ENCODE peak calls at places on chromosomes 7 and 10, in four cellular contexts. D, N, K and C are unnamed samples. For H3K36me3, the result is how much of the 10 kb centered on the place peaks cover.

GRCh38 chr10:129199826-129200225 is 267.2 kb upstream of the MGMT start:
- DNase-seq in K (no peak), N (no peak), D (no peak), C (no peak)

GRCh38 chr10:44857363-44858016 is 53.6 kb upstream of the TMEM72 start:
- DNase-seq in D (peak), N (peak), K (peak), C (peak)

GRCh38 chr7:148503900-148504487 is 86.6 kb upstream of the C7orf33 start:
- DNase-seq in D (no peak), N (no peak), K (peak), C (peak)

GRCh38 chr7:131249003-131249402 is 78.7 kb upstream of the MKLN1 start:
- DNase-seq in K (no peak), N (peak), D (no peak), C (no peak)

GRCh38 chr7:2041496-2042367 is 191.0 kb downstream of the MAD1L1 start:
- DNase-seq in K (no peak), N (no peak), D (no peak), C (no peak)

GRCh38 chr10:29535012-29535777 is 99.6 kb downstream of the SVIL start:
- DNase-seq in K (peak), N (peak), D (peak), C (no peak)

GRCh38 chr10:59741048-59741447 is 12.2 kb downstream of the MRLN start:
- DNase-seq in D (no peak), K (no peak), N (no peak), C (no peak)

GRCh38 chr7:141674201-141674671 is 27.7 kb downstream of the DENND11 start:
- DNase-seq in K (no peak), N (no peak), D (no peak), C (no peak)

GRCh38 chr7:149414745-149415390 is 46.0 kb downstream of the ZNF777 start:
- DNase-seq in N (peak), D (peak), K (peak), C (peak)

GRCh38 chr10:29120216-29120615 is 168.7 kb upstream of the LYZL1 start:
- DNase-seq in K (no peak), N (no peak), D (no peak), C (no peak)

GRCh38 chr7:73737491-73738219 is 947 bp downstream of the ABHD11 start:
- DNase-seq in D (peak), N (no peak), K (no peak), C (no peak)

GRCh38 chr7:158283016-158283974 is 304.3 kb downstream of the PTPRN2 start:
- DNase-seq in K (no peak), D (no peak), N (peak), C (no peak)

GRCh38 chr10:131642966-131643365 is 257.8 kb upstream of the PPP2R2D start:
- DNase-seq in D (no peak), N (no peak), K (no peak), C (no peak)

GRCh38 chr10:75402486-75403143 is 1.1 kb upstream of the ZNF503 start:
- DNase-seq in K (peak), N (peak), D (peak), C (no peak)

GRCh38 chr10:95266674-95267095 is 24.1 kb downstream of the PDLIM1 start:
- DNase-seq in K (no peak), D (no peak), N (no peak), C (no peak)

GRCh38 chr7:138195207-138195606 is 118.9 kb downstream of the AKR1D1 start:
- DNase-seq in N (no peak), D (no peak), K (no peak), C (no peak)

GRCh38 chr10:127945335-127945734 is 38.4 kb downstream of the PTPRE start:
- DNase-seq in D (no peak), N (no peak), K (no peak), C (no peak)

GRCh38 chr7:151313857-151314256 is 27.8 kb upstream of the NUB1 start:
- DNase-seq in K (no peak), N (peak), D (no peak), C (no peak)

GRCh38 chr10:129505500-129506075 is 38.5 kb downstream of the MGMT start:
- DNase-seq in K (no peak), D (no peak), N (no peak), C (no peak)

GRCh38 chr7:94344826-94345225 is 49.9 kb upstream of the COL1A2 start:
- DNase-seq in N (no peak), D (no peak), K (no peak), C (no peak)

GRCh38 chr7:159130820-159131219 is 13.8 kb downstream of the VIPR2 start:
- DNase-seq in K (no peak), N (peak), D (no peak), C (no peak)

GRCh38 chr7:102125127-102125561 is 161.5 kb upstream of the SH2B2 start:
- DNase-seq in N (peak), D (peak), K (peak), C (no peak)

GRCh38 chr10:83908987-83909386 is 230.3 kb upstream of the GHITM start:
- DNase-seq in D (no peak), K (no peak), N (no peak), C (no peak)

GRCh38 chr10:121089434-121089833 is 238.3 kb downstream of the WDR11 start:
- DNase-seq in K (no peak), N (no peak), D (no peak), C (no peak)

GRCh38 chr7:45293295-45293942 is 135.8 kb downstream of the RAMP3 start:
- DNase-seq in D (no peak), N (no peak), K (no peak), C (no peak)

GRCh38 chr7:204326-204725 is 12.0 kb downstream of the FAM20C start:
- DNase-seq in N (no peak), D (no peak), K (no peak), C (no peak)

GRCh38 chr7:75033064-75033463 is 40.5 kb downstream of the RCC1L start:
- DNase-seq in N (no peak), K (peak), D (no peak), C (no peak)

GRCh38 chr7:128931186-128931798 is 6.4 kb upstream of the IRF5 start:
- DNase-seq in D (no peak), K (no peak), N (no peak), C (peak)

GRCh38 chr7:42900842-42901241 is 11.0 kb downstream of the C7orf25 start:
- DNase-seq in K (no peak), N (no peak), D (no peak), C (no peak)

GRCh38 chr7:43679210-43680068 is 49.9 kb downstream of the COA1 start:
- DNase-seq in N (no peak), D (no peak), K (no peak), C (no peak)

GRCh38 chr7:23055582-23056178 is 41.8 kb upstream of the HYCC1 start:
- DNase-seq in D (no peak), N (no peak), K (peak), C (peak)

DNA sequence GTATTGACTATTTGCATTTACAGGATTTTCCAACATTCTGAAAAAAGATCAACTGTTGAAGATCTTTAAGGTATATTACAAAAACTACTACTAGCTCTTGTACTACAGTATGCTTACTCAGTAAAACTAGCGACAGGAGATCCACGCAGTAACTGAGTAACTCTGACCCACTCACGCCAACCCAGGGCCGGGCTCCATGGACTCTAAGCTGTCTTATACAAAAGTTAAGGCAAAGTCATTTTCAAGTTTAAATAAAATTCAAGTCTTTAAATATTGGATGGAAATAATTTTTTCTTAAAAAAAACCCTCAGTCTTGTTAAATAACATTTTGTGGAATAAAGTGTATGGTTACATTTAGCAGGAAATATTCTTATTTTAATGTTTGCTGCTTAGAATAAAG is 120.1 kb downstream of the LARP4B start:
- DNase-seq in D (no peak), K (no peak), N (no peak), C (no peak)
- H3K36me3 ChIP-seq in D (under half), K (under half), N (under half), C (under half)

GRCh38 chr7:111091623-111092370 is 870 bp downstream of the LRRN3 start:
- DNase-seq in N (no peak), D (no peak), K (no peak), C (no peak)
- H3K4me3 ChIP-seq in N (no peak), D (peak), K (peak), C (peak)

GRCh38 chr10:122879339-122880273 is at the start of gene FAM24B:
- DNase-seq in K (peak), D (peak), N (peak), C (peak)

GRCh38 chr10:122876493-122876855 is 2.9 kb downstream of the FAM24B start:
- DNase-seq in N (no peak), D (no peak), K (no peak), C (no peak)

GRCh38 chr10:122875843-122876492 is 3.4 kb downstream of the FAM24B start:
- DNase-seq in D (no peak), K (no peak), N (no peak), C (no peak)

GRCh38 chr10:122877264-122877663 is 2.1 kb downstream of the FAM24B start:
- DNase-seq in D (no peak), K (no peak), N (no peak), C (no peak)

GRCh38 chr10:122878799-122879338 is 512 bp downstream of the FAM24B start:
- DNase-seq in D (peak), K (no peak), N (no peak), C (no peak)
- H3K27ac ChIP-seq in D (no peak), K (no peak), N (peak), C (peak)

GRCh38 chr10:48981310-48981907 is 41.8 kb upstream of the LRRC18 start:
- DNase-seq in D (peak), K (peak), N (peak), C (peak)

GRCh38 chr10:48974757-48975156 is 35.1 kb upstream of the LRRC18 start:
- DNase-seq in N (no peak), K (no peak), D (no peak), C (no peak)

GRCh38 chr10:48976208-48976607 is 36.6 kb upstream of the LRRC18 start:
- DNase-seq in K (peak), D (no peak), N (no peak), C (no peak)

GRCh38 chr10:48982584-48982983 is 42.9 kb upstream of the LRRC18 start:
- DNase-seq in K (no peak), N (no peak), D (no peak), C (no peak)

GRCh38 chr10:48978318-48978717 is 38.7 kb upstream of the LRRC18 start:
- DNase-seq in N (no peak), D (no peak), K (no peak), C (no peak)
- H3K36me3 ChIP-seq in N (under half), D (under half), K (under half), C (under half)

GRCh38 chr10:91603931-91604331 is 28.9 kb downstream of the PPP1R3C start:
- DNase-seq in N (no peak), K (no peak), D (no peak), C (no peak)
- H3K4me3 ChIP-seq in N (no peak), K (no peak), D (no peak), C (no peak)

DNA sequence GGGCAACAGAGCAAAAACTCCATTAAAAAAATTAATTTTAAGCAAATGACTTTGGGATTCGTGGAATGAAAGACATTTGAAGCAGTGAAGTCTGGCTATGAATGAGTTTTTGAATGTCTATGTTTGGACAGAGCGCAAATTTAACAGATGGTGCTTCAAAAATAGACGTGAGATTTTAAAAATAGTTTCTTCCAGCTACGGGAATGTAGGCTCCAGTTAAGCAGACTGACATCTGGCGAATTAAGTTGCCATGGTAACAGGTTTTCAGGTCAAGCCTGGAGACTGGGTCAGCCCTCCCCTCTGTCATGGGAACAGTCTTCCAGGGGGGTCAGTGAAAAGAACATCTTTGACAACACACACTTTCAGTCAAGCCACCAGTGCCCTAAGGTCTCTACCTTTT is 62.0 kb downstream of the MYOF start:
- DNase-seq in N (peak), K (peak), D (no peak), C (no peak)
- H3K27ac ChIP-seq in N (peak), K (peak), D (no peak), C (no peak)

GRCh38 chr10:49363309-49364031 is 32.4 kb downstream of the DRGX start:
- DNase-seq in K (no peak), D (no peak), N (no peak), C (no peak)
- H3K36me3 ChIP-seq in K (under half), D (under half), N (under half), C (under half)

GRCh38 chr7:8263048-8263447 is 1.1 kb upstream of the ICA1 start:
- DNase-seq in N (no peak), K (no peak), D (no peak), C (no peak)

GRCh38 chr7:8258734-8259133 is 3.2 kb downstream of the ICA1 start:
- DNase-seq in K (no peak), N (no peak), D (no peak), C (no peak)

GRCh38 chr7:8259586-8260222 is 2.3 kb downstream of the ICA1 start:
- DNase-seq in D (no peak), K (no peak), N (no peak), C (no peak)

GRCh38 chr7:8260871-8261707 is 878 bp downstream of the ICA1 start:
- DNase-seq in D (peak), N (peak), K (peak), C (no peak)

GRCh38 chr7:8261711-8262695 is at the start of gene ICA1:
- DNase-seq in N (peak), K (peak), D (peak), C (no peak)
- H3K4me3 ChIP-seq in N (peak), K (peak), D (peak), C (peak)

GRCh38 chr10:74055383-74056065 is 57.6 kb downstream of the VCL start:
- DNase-seq in D (no peak), K (no peak), N (no peak), C (no peak)
- H3K27ac ChIP-seq in D (no peak), K (peak), N (peak), C (no peak)